ENCODE peak calls at places on chromosomes 2 and 18, in seven cellular contexts. F, X, G, C, A, D and O are unnamed samples.

GRCh38 chr18:75211002-75211621 is 515 bp downstream of the TSHZ1 start:
- DNase-seq in F (peak), X (no peak), G (no peak), C (no peak), A (no peak), D (no peak), O (no peak)

GRCh38 chr2:36358317-36358659 is 2.7 kb downstream of the CRIM1 start:
- DNase-seq in F (no peak), X (no peak), G (no peak), C (no peak), A (no peak), D (no peak), O (no peak)

GRCh38 chr18:7633171-7633570 is 66.1 kb downstream of the PTPRM start:
- DNase-seq in F (no peak), X (no peak), G (no peak), C (no peak), A (no peak), D (no peak), O (no peak)

GRCh38 chr2:207711750-207712487 is 479 bp downstream of the CCNYL1 start:
- DNase-seq in F (peak), X (no peak), G (peak), C (no peak), A (peak), D (no peak), O (peak)

GRCh38 chr18:77201508-77201907 is 48.1 kb upstream of the GALR1 start:
- DNase-seq in F (no peak), X (no peak), G (no peak), C (no peak), A (no peak), D (no peak), O (no peak)

GRCh38 chr2:159753797-159754196 is 41.5 kb downstream of the MARCHF7 start:
- DNase-seq in F (no peak), X (no peak), G (no peak), C (no peak), A (no peak), D (no peak), O (no peak)

GRCh38 chr18:32301976-32302743 is 112.3 kb downstream of the MEP1B start:
- DNase-seq in F (no peak), X (no peak), G (no peak), C (no peak), A (peak), D (no peak), O (no peak)

GRCh38 chr2:241035142-241035817 is 36.9 kb downstream of the SNED1 start:
- DNase-seq in F (no peak), X (peak), G (no peak), C (no peak), A (no peak), D (no peak), O (peak)

GRCh38 chr2:219638217-219638947 is 11.0 kb downstream of the SLC4A3 start:
- DNase-seq in F (no peak), X (no peak), G (no peak), C (no peak), A (no peak), D (no peak), O (peak)

GRCh38 chr2:146489386-146489785 is 1355.4 kb upstream of the ACVR2A start:
- DNase-seq in F (no peak), X (no peak), G (no peak), C (no peak), A (no peak), D (no peak), O (no peak)

GRCh38 chr2:60550151-60550983 is 3.1 kb downstream of the BCL11A start:
- DNase-seq in F (peak), X (no peak), G (peak), C (peak), A (peak), D (peak), O (peak)

GRCh38 chr2:162071016-162071415 is 3.0 kb downstream of the DPP4 start:
- DNase-seq in F (no peak), X (no peak), G (no peak), C (no peak), A (no peak), D (no peak), O (no peak)

GRCh38 chr2:67686254-67686653 is 289.1 kb downstream of the ETAA1 start:
- DNase-seq in F (no peak), X (no peak), G (no peak), C (no peak), A (no peak), D (no peak), O (no peak)

GRCh38 chr2:38377501-38378258 is 607 bp upstream of the ATL2 start:
- DNase-seq in F (no peak), X (no peak), G (no peak), C (no peak), A (peak), D (no peak), O (no peak)

GRCh38 chr2:64644240-64645013 is 9.3 kb downstream of the SERTAD2 start:
- DNase-seq in F (peak), X (no peak), G (peak), C (peak), A (peak), D (peak), O (peak)

GRCh38 chr2:238784671-238785527 is 63.0 kb upstream of the TWIST2 start:
- DNase-seq in F (peak), X (no peak), G (peak), C (peak), A (peak), D (no peak), O (peak)

GRCh38 chr18:56461151-56461550 is 177.2 kb downstream of the TXNL1 start:
- DNase-seq in F (no peak), X (no peak), G (no peak), C (no peak), A (no peak), D (no peak), O (no peak)

GRCh38 chr18:39655341-39655740 is 2089.7 kb upstream of the CELF4 start:
- DNase-seq in F (no peak), X (no peak), G (no peak), C (no peak), A (no peak), D (no peak), O (no peak)

GRCh38 chr2:206989306-206989705 is 50.0 kb downstream of the CPO start:
- DNase-seq in F (peak), X (no peak), G (no peak), C (no peak), A (peak), D (no peak), O (no peak)

GRCh38 chr18:39742015-39742466 is 2176.4 kb upstream of the CELF4 start:
- DNase-seq in F (no peak), X (no peak), G (no peak), C (no peak), A (no peak), D (no peak), O (no peak)

GRCh38 chr2:169797601-169798000 is 1.1 kb upstream of the SSB start:
- DNase-seq in F (no peak), X (no peak), G (no peak), C (no peak), A (no peak), D (no peak), O (no peak)

GRCh38 chr2:55120634-55121359 is 70.5 kb upstream of the RTN4 start:
- DNase-seq in F (peak), X (no peak), G (peak), C (peak), A (no peak), D (no peak), O (peak)

GRCh38 chr18:57776767-57777166 is 26.3 kb downstream of the ATP8B1 start:
- DNase-seq in F (peak), X (no peak), G (no peak), C (no peak), A (peak), D (no peak), O (no peak)

GRCh38 chr2:138744709-138745108 is 35.5 kb downstream of the NXPH2 start:
- DNase-seq in F (no peak), X (no peak), G (no peak), C (no peak), A (no peak), D (no peak), O (no peak)

GRCh38 chr2:67268806-67269205 is 128.3 kb upstream of the ETAA1 start:
- DNase-seq in F (no peak), X (no peak), G (no peak), C (no peak), A (no peak), D (no peak), O (no peak)

GRCh38 chr2:17684008-17684407 is 69.6 kb downstream of the SMC6 start:
- DNase-seq in F (no peak), X (no peak), G (no peak), C (no peak), A (no peak), D (no peak), O (no peak)

GRCh38 chr2:15912203-15912602 is 28.1 kb upstream of the MYCN start:
- DNase-seq in F (no peak), X (no peak), G (peak), C (peak), A (peak), D (no peak), O (peak)

GRCh38 chr2:200444530-200444929 is 65.3 kb downstream of the KCTD18 start:
- DNase-seq in F (no peak), X (no peak), G (no peak), C (no peak), A (no peak), D (no peak), O (no peak)

GRCh38 chr2:241272722-241273551 is 42.5 kb downstream of the HDLBP start:
- DNase-seq in F (peak), X (no peak), G (peak), C (peak), A (peak), D (no peak), O (peak)

GRCh38 chr2:230906471-230907230 is 18.4 kb downstream of the GPR55 start:
- DNase-seq in F (no peak), X (peak), G (no peak), C (peak), A (no peak), D (no peak), O (peak)

GRCh38 chr2:152421521-152422367 is 86.8 kb downstream of the FMNL2 start:
- DNase-seq in F (no peak), X (no peak), G (peak), C (peak), A (peak), D (no peak), O (no peak)

GRCh38 chr2:144362401-144362800 is 157.5 kb downstream of the ZEB2 start:
- DNase-seq in F (no peak), X (no peak), G (no peak), C (no peak), A (no peak), D (no peak), O (no peak)

GRCh38 chr2:112140413-112140802 is 2.2 kb downstream of the FBLN7 start:
- DNase-seq in F (no peak), X (no peak), G (no peak), C (no peak), A (no peak), D (no peak), O (no peak)

GRCh38 chr18:80145191-80145799 is 36.2 kb downstream of the ADNP2 start:
- DNase-seq in F (no peak), X (no peak), G (no peak), C (no peak), A (no peak), D (no peak), O (no peak)

GRCh38 chr18:80147037-80147417 is 38.0 kb downstream of the ADNP2 start:
- DNase-seq in F (no peak), X (no peak), G (no peak), C (no peak), A (no peak), D (no peak), O (no peak)

GRCh38 chr18:80148316-80149199 is 39.5 kb downstream of the ADNP2 start:
- DNase-seq in F (no peak), X (no peak), G (no peak), C (no peak), A (peak), D (no peak), O (peak)

GRCh38 chr18:80149667-80150066 is 40.6 kb downstream of the ADNP2 start:
- DNase-seq in F (no peak), X (no peak), G (no peak), C (no peak), A (no peak), D (no peak), O (no peak)

GRCh38 chr18:80147418-80148315 is 38.6 kb downstream of the ADNP2 start:
- DNase-seq in F (no peak), X (no peak), G (peak), C (peak), A (peak), D (peak), O (peak)
- TF ChIP-seq POLR2A in F (no peak), X (no peak), G (no peak), C (no peak), A (peak), D (no peak), O (no peak)

DNA sequence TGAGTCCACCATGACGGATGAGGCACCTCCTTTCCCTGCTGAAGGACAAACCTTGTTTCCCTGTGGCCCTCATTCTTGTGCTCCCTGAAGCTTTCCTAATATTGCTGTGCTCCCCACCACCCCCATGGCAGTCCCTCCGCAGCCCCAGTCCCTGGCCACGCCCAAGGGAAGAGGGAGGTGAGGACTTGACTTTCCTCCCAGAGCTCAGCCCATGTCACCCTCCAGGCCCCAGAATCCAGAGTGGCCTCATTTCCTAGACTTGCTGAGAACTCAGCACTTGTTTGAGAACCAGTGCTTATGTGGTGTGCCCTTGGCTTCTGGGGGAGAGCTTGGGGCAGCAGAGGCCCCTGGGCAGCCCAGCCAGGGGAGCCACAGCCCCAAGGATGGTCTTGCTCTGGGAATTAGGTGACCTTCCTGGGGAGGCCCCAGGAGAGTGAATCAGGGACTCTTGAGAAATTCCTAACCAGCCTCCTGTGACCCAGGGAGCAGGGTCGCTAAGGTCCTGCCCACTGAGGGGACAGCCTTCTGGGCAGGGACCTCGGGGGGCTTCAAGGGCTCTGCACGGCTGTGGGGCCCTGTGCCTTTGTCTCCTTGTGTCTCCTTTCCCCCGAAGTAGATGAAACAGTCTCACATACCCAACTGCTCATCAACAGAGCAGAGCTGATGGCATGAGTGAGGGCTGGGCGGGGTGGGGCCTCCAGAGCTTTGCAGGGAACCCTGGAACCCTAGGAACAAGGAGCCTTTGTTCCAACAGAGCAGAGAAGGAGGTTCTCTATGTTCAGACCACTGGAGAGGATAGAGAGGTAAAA is 27.9 kb downstream of the PSD4 start:
- DNase-seq in F (no peak), X (no peak), G (no peak), C (no peak), A (no peak), D (no peak), O (no peak)
- TF ChIP-seq POLR2A in F (no peak), X (no peak), G (no peak), C (no peak), A (no peak), D (no peak), O (no peak)

DNA sequence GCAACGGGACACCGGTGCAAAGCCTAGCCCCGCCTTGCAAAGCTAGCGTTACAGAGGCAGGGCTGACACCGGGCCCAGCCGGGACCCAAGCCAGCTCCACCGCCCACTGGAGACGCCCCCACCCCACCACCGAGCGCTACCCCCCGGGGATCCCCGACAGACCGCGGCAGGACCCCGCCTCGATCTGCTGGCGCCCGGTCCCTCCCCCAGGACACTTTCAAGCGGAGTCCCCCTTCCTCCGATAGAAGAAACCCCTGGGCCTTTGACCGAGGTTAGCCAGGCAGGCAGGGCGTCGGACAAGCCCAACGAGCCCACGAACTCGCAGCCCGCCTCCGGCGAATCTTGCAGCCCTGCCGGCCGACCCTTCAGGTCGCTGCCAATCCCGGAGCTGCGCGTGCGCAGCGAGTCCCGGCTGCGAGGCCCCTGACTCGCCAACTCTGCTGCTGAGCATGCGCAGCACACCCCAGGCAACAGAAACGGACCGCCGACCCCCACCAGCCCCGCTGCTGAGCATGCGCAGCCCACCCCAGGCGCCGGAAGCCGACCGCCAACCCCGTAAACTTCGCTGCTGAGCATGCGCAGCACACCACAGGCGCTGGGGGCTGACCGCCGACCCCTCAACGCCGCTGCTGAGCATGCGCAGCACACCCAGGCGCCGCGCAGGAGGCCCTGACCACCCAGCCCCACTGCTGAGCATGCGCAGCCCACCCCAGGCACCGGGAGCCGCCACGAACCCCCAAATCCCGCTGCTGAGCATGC is 656 bp downstream of the ADI1 start:
- DNase-seq in F (peak), X (no peak), G (peak), C (peak), A (peak), D (peak), O (peak)
- TF ChIP-seq POLR2A in F (peak), X (peak), G (peak), C (peak), A (peak), D (peak), O (no peak)

GRCh38 chr2:133667-134593 is 87.6 kb upstream of the FAM110C start:
- DNase-seq in F (no peak), X (no peak), G (no peak), C (no peak), A (no peak), D (no peak), O (no peak)
- TF ChIP-seq POLR2A in F (no peak), X (no peak), G (no peak), C (no peak), A (no peak), D (no peak), O (no peak)

DNA sequence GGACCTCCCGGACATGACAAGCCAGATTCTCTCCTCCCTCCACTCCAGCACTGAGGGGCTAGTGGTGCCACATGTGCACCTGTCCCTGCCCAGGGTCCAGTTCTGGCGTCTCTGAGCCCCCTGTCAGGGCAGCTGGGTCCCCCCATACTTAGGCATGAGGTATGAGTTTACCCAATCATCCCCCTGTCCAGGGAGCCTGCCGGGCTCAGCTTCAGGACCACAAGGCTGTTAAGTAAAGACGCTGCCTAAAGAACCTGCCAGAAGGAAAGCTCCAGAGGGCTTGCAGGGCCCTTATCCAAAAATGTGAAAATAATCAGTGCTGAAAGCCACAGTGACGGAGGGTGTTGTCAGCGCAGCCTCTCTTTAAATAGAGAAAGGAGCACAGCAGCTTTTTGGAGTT is 40.0 kb downstream of the SH3BP4 start:
- DNase-seq in F (no peak), X (no peak), G (no peak), C (no peak), A (no peak), D (no peak), O (no peak)
- TF ChIP-seq POLR2A in F (no peak), X (no peak), G (no peak), C (no peak), A (no peak), D (no peak), O (no peak)

DNA sequence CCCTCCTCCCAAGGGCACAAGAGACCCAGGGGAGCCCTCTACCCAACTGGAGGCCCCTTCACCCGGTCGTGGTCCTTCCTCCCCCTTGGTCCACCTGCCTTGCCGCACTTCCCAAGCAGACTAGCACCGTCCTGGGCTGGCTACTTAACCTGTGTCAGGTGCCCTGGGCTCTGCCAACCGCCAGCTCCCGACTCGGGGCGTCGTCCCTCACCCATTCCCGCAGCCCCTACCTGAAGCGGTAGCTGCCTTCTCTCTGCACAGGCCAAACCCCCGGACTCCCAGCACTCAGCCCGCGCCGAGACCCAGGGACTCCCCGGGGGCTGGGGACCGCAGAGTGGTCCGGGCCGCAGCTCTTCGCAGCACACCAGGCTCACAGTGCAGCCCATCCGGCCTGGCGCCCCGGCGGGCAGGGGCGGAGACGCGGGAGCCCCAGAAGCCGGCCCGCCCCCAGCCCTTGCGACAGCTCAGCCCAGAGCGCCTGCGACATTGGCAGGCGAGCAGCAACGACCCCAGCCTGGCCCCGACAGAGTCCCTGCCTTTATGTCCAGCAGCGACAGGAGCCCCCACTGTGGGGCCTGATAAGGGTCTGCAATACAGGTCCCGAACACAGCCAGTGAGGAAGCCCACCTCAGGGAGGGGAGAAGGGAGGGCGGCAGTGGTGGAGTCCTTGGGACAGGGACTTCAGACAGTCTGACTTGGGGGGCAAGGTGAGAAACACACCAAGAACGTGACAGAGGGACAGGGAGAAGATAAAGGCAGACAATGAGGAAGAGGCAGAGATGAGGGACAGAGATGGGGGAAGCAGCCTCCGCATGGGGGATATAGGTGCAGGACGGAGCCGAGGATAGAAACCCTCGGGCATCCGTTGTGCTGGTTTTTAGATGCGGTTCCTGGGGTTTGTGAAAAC is 31.0 kb upstream of the TNS1 start:
- DNase-seq in F (no peak), X (no peak), G (peak), C (no peak), A (no peak), D (no peak), O (peak)
- TF ChIP-seq POLR2A in F (no peak), X (no peak), G (no peak), C (no peak), A (no peak), D (no peak), O (no peak)